ENCODE peak calls at places on chromosomes 5 and 9, in nine cellular contexts. E is dorsolateral prefrontal cortex; Y is astrocyte of the spinal cord; B is CD8-positive, alpha-beta T cell; R is coronary artery; U is adrenal gland; N is left ventricle myocardium inferior; Z is pancreas; G is fibroblast of pulmonary artery. X is an unnamed sample.

GRCh38 chr9:36960575-36960955 is 73.5 kb downstream of the PAX5 start:
- DNase-seq in Y (no peak), Z (no peak), E (no peak), U (no peak), G (no peak), B (no peak), R (no peak), N (no peak), X (no peak)

GRCh38 chr9:100066539-100066938 is 32.3 kb downstream of the ERP44 start:
- DNase-seq in B (no peak), E (no peak), U (peak; percentile 41), Y (no peak), Z (no peak), R (no peak), N (no peak), G (peak; percentile 67), X (no peak)

GRCh38 chr5:98004463-98004862 is 769.0 kb upstream of the RGMB start:
- DNase-seq in U (no peak), R (no peak), Z (no peak), E (no peak), N (no peak), G (no peak), Y (no peak), B (no peak), X (no peak)

GRCh38 chr9:21919377-21920362 is 74.5 kb downstream of the CDKN2A start:
- DNase-seq in Z (no peak), N (no peak), G (peak; percentile 84), B (peak; percentile 30), U (no peak), R (no peak), E (no peak), Y (peak; percentile 81), X (peak; percentile 66)

GRCh38 chr5:29079771-29080170 is 2041.4 kb upstream of the CDH9 start:
- DNase-seq in E (no peak), U (no peak), R (no peak), G (no peak), Y (no peak), B (no peak), Z (no peak), N (no peak), X (no peak)

GRCh38 chr5:81609810-81610375 is 141.0 kb downstream of the SSBP2 start:
- DNase-seq in Y (no peak), G (no peak), Z (no peak), R (no peak), B (no peak), E (no peak), U (no peak), N (no peak), X (no peak)

GRCh38 chr5:145903862-145904261 is 31.0 kb upstream of the GRXCR2 start:
- DNase-seq in Z (no peak), U (no peak), Y (peak; percentile 24), R (no peak), E (no peak), G (peak; percentile 56), B (no peak), N (no peak), X (peak; percentile 26)

GRCh38 chr5:1138445-1139207 is 26.8 kb upstream of the SLC12A7 start:
- DNase-seq in R (no peak), Z (no peak), G (no peak), U (no peak), B (no peak), Y (no peak), N (no peak), E (no peak), X (no peak)

GRCh38 chr5:16709691-16710420 is 93.1 kb upstream of the RETREG1 start:
- DNase-seq in R (no peak), N (no peak), E (no peak), B (no peak), Y (no peak), Z (no peak), U (no peak), G (no peak), X (no peak)

GRCh38 chr5:16707869-16708192 is 91.0 kb upstream of the RETREG1 start:
- DNase-seq in Y (no peak), G (no peak), N (no peak), U (no peak), R (no peak), B (no peak), E (no peak), Z (no peak), X (no peak)

GRCh38 chr5:16712600-16712999 is 95.8 kb upstream of the RETREG1 start:
- DNase-seq in R (no peak), Y (peak; percentile 15), G (no peak), B (no peak), E (no peak), Z (no peak), U (no peak), N (no peak), X (no peak)

GRCh38 chr5:16712178-16712577 is 95.4 kb upstream of the RETREG1 start:
- DNase-seq in U (no peak), G (no peak), E (no peak), R (no peak), Z (no peak), Y (no peak), B (no peak), N (no peak), X (no peak)

GRCh38 chr5:16713386-16713928 is 96.7 kb upstream of the RETREG1 start:
- DNase-seq in U (no peak), E (peak; percentile 64), B (no peak), Z (no peak), Y (peak; percentile 79), G (peak; percentile 58), N (no peak), R (no peak), X (no peak)
- TF ChIP-seq CTCF in U (no peak), E (no peak), B (no peak), Z (no peak), Y (no peak), G (peak; percentile 5), N (no peak), R (no peak), X (no peak)

DNA sequence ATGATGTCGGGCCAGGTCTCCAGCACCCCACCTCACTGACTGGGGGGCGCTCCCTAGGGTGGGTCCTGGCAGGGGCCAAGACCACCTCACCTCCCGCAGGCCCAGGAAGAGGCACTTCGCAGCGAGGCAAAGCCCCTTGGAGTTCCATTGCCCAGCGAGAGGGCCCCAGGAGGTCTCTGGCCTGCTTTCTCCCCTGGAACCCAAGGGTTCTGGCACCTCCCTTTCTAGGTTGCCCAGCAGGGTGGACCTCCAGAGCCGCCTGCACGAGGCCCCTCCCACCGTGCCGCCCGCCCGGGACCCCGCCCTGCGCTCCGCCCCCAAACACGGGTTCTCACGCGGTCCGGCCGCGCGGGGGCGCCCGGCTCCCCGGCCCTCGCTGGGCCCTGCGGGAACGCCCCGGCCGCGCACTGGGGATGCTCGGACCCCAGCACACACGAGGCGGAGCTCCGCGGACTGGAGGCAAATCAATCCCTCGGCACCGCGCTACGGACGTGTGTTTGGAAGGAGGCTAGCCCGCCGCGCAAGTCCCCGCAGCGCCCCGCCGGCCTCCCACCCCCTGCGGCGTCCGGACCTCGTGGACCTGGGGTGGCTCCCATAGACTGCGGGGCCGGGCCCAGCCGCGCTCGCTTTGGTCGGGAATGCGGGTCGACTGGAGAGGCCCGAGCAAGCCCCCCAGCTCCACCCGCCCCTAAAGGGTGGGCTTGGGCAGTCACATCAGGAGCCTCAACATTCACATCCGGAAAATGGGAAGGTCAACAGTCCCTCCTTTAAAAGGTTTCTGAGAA is 99.5 kb upstream of the LMX1B start:
- DNase-seq in U (no peak), G (peak; percentile 31), Y (no peak), R (no peak), E (no peak), Z (peak; percentile 75), N (peak; percentile 76), B (peak; percentile 49), X (peak; percentile 46)
- H3K4me3 ChIP-seq in U (no peak overlapping the region), G (no peak overlapping the region), Y (no peak overlapping the region), R (peak overlapping the region; percentile 63), E (peak overlapping the region; percentile 41), Z (no peak overlapping the region), N (peak overlapping the region; percentile 33), B (no peak overlapping the region), X (no peak overlapping the region)

GRCh38 chr5:170985486-170985885 is 123.7 kb downstream of the RANBP17 start:
- DNase-seq in E (no peak), N (no peak), G (peak; percentile 46), Y (peak; percentile 9), R (no peak), B (no peak), U (no peak), Z (no peak), X (peak; percentile 18)

DNA sequence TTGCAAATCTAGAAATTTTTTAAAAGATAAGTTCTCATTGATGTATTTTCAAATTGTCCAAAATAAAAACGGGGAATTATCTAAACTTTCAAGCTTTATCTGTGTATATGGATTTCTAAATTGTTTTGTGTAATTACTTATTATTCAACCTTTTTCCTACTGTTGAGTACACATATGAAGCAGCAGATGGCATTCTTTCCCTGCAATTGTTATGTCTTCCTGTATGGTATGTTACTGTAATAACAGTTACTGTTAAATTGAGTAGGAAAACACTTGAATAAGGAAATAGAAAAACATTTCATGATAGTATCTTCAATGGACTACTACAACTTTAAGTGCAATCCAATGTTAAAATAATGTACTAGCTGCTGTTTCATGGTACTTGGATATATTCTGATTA is 124.8 kb downstream of the RANBP17 start:
- DNase-seq in U (no peak), Z (no peak), G (peak; percentile 68), R (no peak), B (no peak), E (no peak), Y (peak; percentile 25), N (no peak), X (peak; percentile 41)
- TF ChIP-seq CTCF in U (no peak), Z (no peak), G (peak; percentile 33), R (no peak), B (no peak), E (no peak), Y (peak; percentile 10), N (peak; percentile 13), X (no peak)

GRCh38 chr5:102865171-102865509 is 110.0 kb downstream of the PAM start:
- DNase-seq in N (no peak), E (no peak), B (no peak), R (no peak), U (no peak), Y (no peak), Z (no peak), G (peak; percentile 60), X (no peak)

GRCh38 chr5:102866315-102866693 is 111.2 kb downstream of the PAM start:
- DNase-seq in Z (no peak), N (no peak), U (no peak), R (no peak), Y (peak; percentile 59), G (peak; percentile 42), B (no peak), E (no peak), X (no peak)

GRCh38 chr5:102869230-102869629 is 114.1 kb downstream of the PAM start:
- DNase-seq in B (no peak), R (no peak), Y (no peak), E (no peak), G (no peak), U (no peak), Z (no peak), N (no peak), X (no peak)

GRCh38 chr5:102865510-102866314 is 110.6 kb downstream of the PAM start:
- DNase-seq in Y (peak; percentile 89), Z (peak; percentile 80), E (peak; percentile 32), B (peak; percentile 45), U (peak; percentile 79), N (peak; percentile 82), G (peak; percentile 91), R (peak; percentile 87), X (peak; percentile 81)

DNA sequence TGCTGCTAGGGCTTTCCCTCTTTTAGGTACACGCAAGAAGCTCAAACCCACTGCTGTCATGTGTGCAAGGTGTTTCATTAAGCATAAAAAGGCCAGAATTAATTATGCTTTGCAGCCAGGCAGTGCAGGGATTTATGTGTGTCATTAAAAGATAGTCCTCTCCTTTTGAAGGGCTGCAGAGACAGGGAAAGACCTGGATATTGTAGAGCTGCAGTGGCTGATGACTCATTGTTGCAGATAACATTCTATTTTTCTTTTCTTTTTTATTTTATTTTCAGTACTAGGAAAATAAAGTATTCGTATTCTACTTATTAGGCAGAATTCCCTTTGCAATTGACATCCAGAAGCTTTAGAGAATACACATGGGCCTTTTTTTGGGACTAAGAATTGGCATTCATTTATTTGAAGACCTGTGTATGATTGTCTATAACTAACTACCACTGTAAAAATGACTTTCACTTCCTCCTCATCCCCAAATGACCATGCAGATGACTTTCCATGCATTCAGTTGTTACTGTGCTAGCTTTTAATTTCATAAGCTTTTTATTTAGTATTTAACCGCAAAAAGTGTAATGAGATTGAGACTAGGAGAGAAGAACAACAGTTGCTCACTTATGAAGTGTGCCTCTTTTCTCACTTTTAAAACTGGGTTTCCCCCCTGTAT is 113.0 kb downstream of the PAM start:
- DNase-seq in R (no peak), Z (no peak), Y (peak; percentile 33), N (no peak), E (no peak), G (peak; percentile 40), B (no peak), U (no peak), X (no peak)
- H3K4me3 ChIP-seq in R (peak overlapping the region; percentile 11), Z (no peak overlapping the region), Y (no peak overlapping the region), N (peak overlapping the region; percentile 78), E (no peak overlapping the region), G (no peak overlapping the region), B (no peak overlapping the region), U (no peak overlapping the region), X (no peak overlapping the region)

X was measured in epithelial cell of esophagus.